ENCODE peak calls at places on chromosomes 6 and 20, in seven cellular contexts. One of them, this sample, is unnamed.

GRCh38 chr20:59751075-59751711 is 146.9 kb downstream of the PHACTR3 start:
- DNase-seq in lung microvascular endothelial cell: peak
- DNase-seq in T47D: peak
- DNase-seq in pons: peak
- DNase-seq in fibroblast of mammary gland: peak
- DNase-seq in GM04504: peak
- DNase-seq in left lung: peak
- DNase-seq in this sample: peak

GRCh38 chr6:21478411-21478810 is 115.1 kb upstream of the SOX4 start:
- DNase-seq in lung microvascular endothelial cell: no peak
- DNase-seq in T47D: no peak
- DNase-seq in pons: no peak
- DNase-seq in fibroblast of mammary gland: no peak
- DNase-seq in GM04504: no peak
- DNase-seq in left lung: no peak
- DNase-seq in this sample: no peak

GRCh38 chr6:33297406-33297955 is 1.3 kb downstream of the RGL2 start:
- DNase-seq in lung microvascular endothelial cell: no peak
- DNase-seq in T47D: peak
- DNase-seq in pons: no peak
- DNase-seq in fibroblast of mammary gland: no peak
- DNase-seq in GM04504: no peak
- DNase-seq in left lung: peak
- DNase-seq in this sample: no peak

GRCh38 chr6:127938701-127939100 is 37.8 kb upstream of the THEMIS start:
- DNase-seq in lung microvascular endothelial cell: peak
- DNase-seq in T47D: no peak
- DNase-seq in pons: no peak
- DNase-seq in fibroblast of mammary gland: peak
- DNase-seq in GM04504: peak
- DNase-seq in left lung: no peak
- DNase-seq in this sample: no peak

GRCh38 chr20:19022118-19022575 is 190.3 kb upstream of the SLC24A3 start:
- DNase-seq in lung microvascular endothelial cell: no peak
- DNase-seq in T47D: no peak
- DNase-seq in pons: no peak
- DNase-seq in fibroblast of mammary gland: no peak
- DNase-seq in GM04504: no peak
- DNase-seq in left lung: no peak
- DNase-seq in this sample: no peak

GRCh38 chr6:148551226-148551625 is 195.6 kb upstream of the UST start:
- DNase-seq in lung microvascular endothelial cell: no peak
- DNase-seq in T47D: no peak
- DNase-seq in pons: no peak
- DNase-seq in fibroblast of mammary gland: no peak
- DNase-seq in GM04504: no peak
- DNase-seq in left lung: no peak
- DNase-seq in this sample: no peak

GRCh38 chr6:34154668-34155447 is 9.0 kb upstream of the GRM4 start:
- DNase-seq in lung microvascular endothelial cell: peak
- DNase-seq in T47D: peak
- DNase-seq in pons: no peak
- DNase-seq in fibroblast of mammary gland: peak
- DNase-seq in GM04504: peak
- DNase-seq in left lung: peak
- DNase-seq in this sample: no peak

GRCh38 chr6:157443066-157443800 is 62.2 kb downstream of the ZDHHC14 start:
- DNase-seq in lung microvascular endothelial cell: peak
- DNase-seq in T47D: no peak
- DNase-seq in pons: no peak
- DNase-seq in fibroblast of mammary gland: peak
- DNase-seq in GM04504: peak
- DNase-seq in left lung: no peak
- DNase-seq in this sample: no peak

GRCh38 chr6:169069361-169069760 is 184.3 kb downstream of the THBS2 start:
- DNase-seq in lung microvascular endothelial cell: no peak
- DNase-seq in T47D: no peak
- DNase-seq in pons: no peak
- DNase-seq in fibroblast of mammary gland: peak
- DNase-seq in GM04504: no peak
- DNase-seq in left lung: no peak
- DNase-seq in this sample: no peak

GRCh38 chr20:18718129-18718528 is 95.5 kb upstream of the SCP2D1 start:
- DNase-seq in lung microvascular endothelial cell: no peak
- DNase-seq in T47D: no peak
- DNase-seq in pons: no peak
- DNase-seq in fibroblast of mammary gland: no peak
- DNase-seq in GM04504: no peak
- DNase-seq in left lung: no peak
- DNase-seq in this sample: no peak

GRCh38 chr20:37961016-37961415 is 58.1 kb downstream of the VSTM2L start:
- DNase-seq in lung microvascular endothelial cell: no peak
- DNase-seq in T47D: no peak
- DNase-seq in pons: no peak
- DNase-seq in fibroblast of mammary gland: no peak
- DNase-seq in GM04504: no peak
- DNase-seq in left lung: no peak
- DNase-seq in this sample: no peak

GRCh38 chr20:47974234-47974878 is 189.1 kb upstream of the SULF2 start:
- DNase-seq in lung microvascular endothelial cell: no peak
- DNase-seq in T47D: no peak
- DNase-seq in pons: no peak
- DNase-seq in fibroblast of mammary gland: no peak
- DNase-seq in GM04504: no peak
- DNase-seq in left lung: no peak
- DNase-seq in this sample: no peak

GRCh38 chr20:50058646-50059398 is 54.1 kb downstream of the UBE2V1 start:
- DNase-seq in lung microvascular endothelial cell: no peak
- DNase-seq in T47D: no peak
- DNase-seq in pons: no peak
- DNase-seq in fibroblast of mammary gland: no peak
- DNase-seq in GM04504: no peak
- DNase-seq in left lung: no peak
- DNase-seq in this sample: no peak

GRCh38 chr6:28105286-28105685 is 19.1 kb upstream of the ZSCAN16 start:
- DNase-seq in lung microvascular endothelial cell: no peak
- DNase-seq in T47D: no peak
- DNase-seq in pons: peak
- DNase-seq in fibroblast of mammary gland: peak
- DNase-seq in GM04504: no peak
- DNase-seq in left lung: no peak
- DNase-seq in this sample: no peak

GRCh38 chr20:41776450-41776849 is 158.3 kb upstream of the CHD6 start:
- DNase-seq in lung microvascular endothelial cell: no peak
- DNase-seq in T47D: no peak
- DNase-seq in pons: no peak
- DNase-seq in fibroblast of mammary gland: no peak
- DNase-seq in GM04504: no peak
- DNase-seq in left lung: no peak
- DNase-seq in this sample: no peak

GRCh38 chr20:19495905-19496703 is 262.0 kb upstream of the RIN2 start:
- DNase-seq in lung microvascular endothelial cell: no peak
- DNase-seq in T47D: no peak
- DNase-seq in pons: no peak
- DNase-seq in fibroblast of mammary gland: no peak
- DNase-seq in GM04504: no peak
- DNase-seq in left lung: no peak
- DNase-seq in this sample: peak

GRCh38 chr20:40882173-40882572 is 146.4 kb upstream of the TOP1 start:
- DNase-seq in lung microvascular endothelial cell: no peak
- DNase-seq in T47D: no peak
- DNase-seq in pons: no peak
- DNase-seq in fibroblast of mammary gland: no peak
- DNase-seq in GM04504: no peak
- DNase-seq in left lung: no peak
- DNase-seq in this sample: no peak

GRCh38 chr6:32081168-32081624 is 27.9 kb downstream of the TNXB start:
- DNase-seq in lung microvascular endothelial cell: peak
- DNase-seq in T47D: no peak
- DNase-seq in pons: no peak
- DNase-seq in fibroblast of mammary gland: peak
- DNase-seq in GM04504: peak
- DNase-seq in left lung: peak
- DNase-seq in this sample: peak

GRCh38 chr6:30727920-30728605 is 7.9 kb downstream of the TUBB start:
- DNase-seq in lung microvascular endothelial cell: peak
- DNase-seq in T47D: no peak
- DNase-seq in pons: no peak
- DNase-seq in fibroblast of mammary gland: peak
- DNase-seq in GM04504: no peak
- DNase-seq in left lung: no peak
- DNase-seq in this sample: no peak

GRCh38 chr20:20864346-20865096 is 152.1 kb upstream of the RALGAPA2 start:
- DNase-seq in lung microvascular endothelial cell: no peak
- DNase-seq in T47D: peak
- DNase-seq in pons: peak
- DNase-seq in fibroblast of mammary gland: peak
- DNase-seq in GM04504: no peak
- DNase-seq in left lung: no peak
- DNase-seq in this sample: no peak

GRCh38 chr6:3501826-3502505 is 45.1 kb upstream of the SLC22A23 start:
- DNase-seq in lung microvascular endothelial cell: no peak
- DNase-seq in T47D: no peak
- DNase-seq in pons: peak
- DNase-seq in fibroblast of mammary gland: no peak
- DNase-seq in GM04504: no peak
- DNase-seq in left lung: no peak
- DNase-seq in this sample: no peak

GRCh38 chr6:14635933-14636599 is 518.5 kb downstream of the CD83 start:
- DNase-seq in lung microvascular endothelial cell: no peak
- DNase-seq in T47D: no peak
- DNase-seq in pons: no peak
- DNase-seq in fibroblast of mammary gland: no peak
- DNase-seq in GM04504: no peak
- DNase-seq in left lung: no peak
- DNase-seq in this sample: no peak

GRCh38 chr6:166589786-166590574 is 3.5 kb upstream of the RAMACL start:
- DNase-seq in lung microvascular endothelial cell: no peak
- DNase-seq in T47D: no peak
- DNase-seq in pons: no peak
- DNase-seq in fibroblast of mammary gland: no peak
- DNase-seq in GM04504: no peak
- DNase-seq in left lung: no peak
- DNase-seq in this sample: no peak

GRCh38 chr6:101013612-101014195 is 132.6 kb upstream of the ASCC3 start:
- DNase-seq in lung microvascular endothelial cell: no peak
- DNase-seq in T47D: no peak
- DNase-seq in pons: no peak
- DNase-seq in fibroblast of mammary gland: peak
- DNase-seq in GM04504: no peak
- DNase-seq in left lung: no peak
- DNase-seq in this sample: no peak

GRCh38 chr6:149452062-149452939 is 32.5 kb downstream of the ZC3H12D start:
- DNase-seq in lung microvascular endothelial cell: no peak
- DNase-seq in T47D: no peak
- DNase-seq in pons: no peak
- DNase-seq in fibroblast of mammary gland: no peak
- DNase-seq in GM04504: no peak
- DNase-seq in left lung: no peak
- DNase-seq in this sample: peak

GRCh38 chr20:10109621-10110020 is 74.8 kb downstream of the ANKEF1 start:
- DNase-seq in lung microvascular endothelial cell: no peak
- DNase-seq in T47D: no peak
- DNase-seq in pons: peak
- DNase-seq in fibroblast of mammary gland: no peak
- DNase-seq in GM04504: no peak
- DNase-seq in left lung: no peak
- DNase-seq in this sample: no peak

GRCh38 chr20:7332169-7332568 is 564.7 kb downstream of the BMP2 start:
- DNase-seq in lung microvascular endothelial cell: no peak
- DNase-seq in T47D: no peak
- DNase-seq in pons: no peak
- DNase-seq in fibroblast of mammary gland: no peak
- DNase-seq in GM04504: no peak
- DNase-seq in left lung: no peak
- DNase-seq in this sample: no peak

GRCh38 chr20:21504323-21504722 is 9.5 kb downstream of the NKX2-2 start:
- DNase-seq in lung microvascular endothelial cell: no peak
- DNase-seq in T47D: no peak
- DNase-seq in pons: no peak
- DNase-seq in fibroblast of mammary gland: no peak
- DNase-seq in GM04504: no peak
- DNase-seq in left lung: peak
- DNase-seq in this sample: no peak

GRCh38 chr6:170347091-170347490 is 40.5 kb downstream of the FAM120B start:
- DNase-seq in lung microvascular endothelial cell: peak
- DNase-seq in T47D: no peak
- DNase-seq in pons: peak
- DNase-seq in fibroblast of mammary gland: peak
- DNase-seq in GM04504: no peak
- DNase-seq in left lung: no peak
- DNase-seq in this sample: no peak

GRCh38 chr6:111871207-111871606 is 2.0 kb downstream of the FYN start:
- DNase-seq in lung microvascular endothelial cell: peak
- DNase-seq in T47D: no peak
- DNase-seq in pons: peak
- DNase-seq in fibroblast of mammary gland: no peak
- DNase-seq in GM04504: no peak
- DNase-seq in left lung: no peak
- DNase-seq in this sample: no peak

GRCh38 chr6:161151660-161152526 is 122.0 kb downstream of the AGPAT4 start:
- DNase-seq in lung microvascular endothelial cell: no peak
- DNase-seq in T47D: no peak
- DNase-seq in pons: no peak
- DNase-seq in fibroblast of mammary gland: no peak
- DNase-seq in GM04504: no peak
- DNase-seq in left lung: peak
- DNase-seq in this sample: no peak

GRCh38 chr6:21271431-21272155 is 322.0 kb upstream of the SOX4 start:
- DNase-seq in lung microvascular endothelial cell: no peak
- DNase-seq in T47D: no peak
- DNase-seq in pons: no peak
- DNase-seq in fibroblast of mammary gland: no peak
- DNase-seq in GM04504: no peak
- DNase-seq in left lung: no peak
- DNase-seq in this sample: no peak

GRCh38 chr6:166629628-166630027 is 2.6 kb upstream of the RPS6KA2 start:
- DNase-seq in lung microvascular endothelial cell: no peak
- DNase-seq in T47D: no peak
- DNase-seq in pons: no peak
- DNase-seq in fibroblast of mammary gland: peak
- DNase-seq in GM04504: no peak
- DNase-seq in left lung: no peak
- DNase-seq in this sample: no peak

GRCh38 chr6:155066371-155066770 is 71.3 kb downstream of the TIAM2 start:
- DNase-seq in lung microvascular endothelial cell: no peak
- DNase-seq in T47D: no peak
- DNase-seq in pons: no peak
- DNase-seq in fibroblast of mammary gland: peak
- DNase-seq in GM04504: peak
- DNase-seq in left lung: no peak
- DNase-seq in this sample: no peak

GRCh38 chr6:31609519-31610406 is 5.3 kb upstream of the AIF1 start:
- DNase-seq in lung microvascular endothelial cell: no peak
- DNase-seq in T47D: no peak
- DNase-seq in pons: no peak
- DNase-seq in fibroblast of mammary gland: no peak
- DNase-seq in GM04504: no peak
- DNase-seq in left lung: no peak
- DNase-seq in this sample: no peak